ENCODE peak calls at places on chromosomes 2 and 18, in four cellular contexts. W is IMR-90, L is mesenchymal stem cell, T is neuronal stem cell. X is an unnamed sample.

GRCh38 chr18:45638544-45638943 is 23.3 kb downstream of the SLC14A2 start:
- DNase-seq in L (no peak), W (no peak), T (no peak), X (no peak)

GRCh38 chr2:23532311-23533013 is 147.5 kb downstream of the KLHL29 start:
- DNase-seq in W (no peak), T (no peak), L (peak; percentile 8), X (no peak)

GRCh38 chr2:120547662-120548061 is 188.0 kb upstream of the GLI2 start:
- DNase-seq in W (no peak), L (no peak), T (no peak), X (no peak)

GRCh38 chr2:195575021-195575420 is 82.0 kb upstream of the SLC39A10 start:
- DNase-seq in W (no peak), T (no peak), L (peak; percentile 12), X (no peak)

GRCh38 chr2:47007221-47007825 is 91.7 kb upstream of the MCFD2 start:
- DNase-seq in W (no peak), L (no peak), T (no peak), X (no peak)

GRCh38 chr2:3168230-3168891 is 209.3 kb downstream of the EIPR1 start:
- DNase-seq in L (peak; percentile 74), T (no peak), W (peak; percentile 63), X (peak; percentile 92)

GRCh38 chr18:11147371-11147860 is 2.0 kb downstream of the PIEZO2 start:
- DNase-seq in W (no peak), T (no peak), L (peak; percentile 33), X (peak; percentile 46)

GRCh38 chr18:78673516-78674321 is 305.9 kb upstream of the SALL3 start:
- DNase-seq in W (no peak), T (no peak), L (no peak), X (no peak)

GRCh38 chr2:184579226-184579625 is 19.1 kb upstream of the ZNF804A start:
- DNase-seq in T (no peak), L (no peak), W (no peak), X (no peak)

GRCh38 chr2:229586746-229587705 is 127.3 kb downstream of the DNER start:
- DNase-seq in W (peak; percentile 60), L (peak; percentile 60), T (peak; percentile 78), X (peak; percentile 91)

GRCh38 chr2:68730828-68731227 is 3.8 kb upstream of the ARHGAP25 start:
- DNase-seq in L (peak; percentile 89), T (no peak), W (peak; percentile 89), X (no peak)

GRCh38 chr18:35479911-35480586 is 17.7 kb downstream of the INO80C start:
- DNase-seq in W (no peak), T (no peak), L (no peak), X (no peak)

GRCh38 chr2:140457483-140457882 is 1673.3 kb downstream of the LRP1B start:
- DNase-seq in W (no peak), T (no peak), L (no peak), X (no peak)

GRCh38 chr2:119315241-119315925 is 51.3 kb downstream of the C2orf76 start:
- DNase-seq in W (no peak), T (no peak), L (no peak), X (no peak)

GRCh38 chr18:57811477-57812125 is 8.5 kb upstream of the ATP8B1 start:
- DNase-seq in T (no peak), L (peak; percentile 24), W (peak; percentile 60), X (no peak)

GRCh38 chr18:29853126-29853525 is 1189.4 kb downstream of the DSC3 start:
- DNase-seq in L (no peak), W (peak; percentile 3), T (no peak), X (no peak)

GRCh38 chr2:160387558-160388262 is 105.9 kb downstream of the RBMS1 start:
- DNase-seq in T (no peak), L (peak; percentile 69), W (peak; percentile 100), X (no peak)

GRCh38 chr2:70461414-70461813 is 92.2 kb downstream of the TGFA start:
- DNase-seq in T (no peak), L (no peak), W (no peak), X (peak; percentile 53)

GRCh38 chr2:95052301-95052700 is 26.8 kb downstream of the MAL start:
- DNase-seq in T (no peak), W (no peak), L (no peak), X (no peak)

GRCh38 chr2:40886660-40887059 is 434.8 kb upstream of the SLC8A1 start:
- DNase-seq in W (no peak), L (no peak), T (no peak), X (no peak)

GRCh38 chr2:60979231-60979630 is 38.3 kb upstream of the PEX13 start:
- DNase-seq in W (no peak), T (no peak), L (no peak), X (no peak)

GRCh38 chr2:219736196-219736595 is 108.8 kb downstream of the SLC4A3 start:
- DNase-seq in W (peak; percentile 81), T (peak; percentile 64), L (peak; percentile 76), X (peak; percentile 82)

GRCh38 chr2:121329786-121330185 is 44.8 kb upstream of the TFCP2L1 start:
- DNase-seq in W (no peak), T (no peak), L (no peak), X (no peak)

GRCh38 chr2:54950811-54951210 is 99.4 kb downstream of the RTN4 start:
- DNase-seq in L (no peak), T (no peak), W (no peak), X (no peak)

GRCh38 chr2:84629550-84629949 is 113.3 kb downstream of the DNAH6 start:
- DNase-seq in T (no peak), W (no peak), L (no peak), X (no peak)

GRCh38 chr2:85106489-85107180 is 26.6 kb upstream of the TCF7L1 start:
- DNase-seq in T (no peak), L (peak; percentile 48), W (peak; percentile 87), X (no peak)

GRCh38 chr2:132670104-132670960 is at the start of gene LYPD1:
- DNase-seq in L (peak; percentile 22), W (no peak), T (peak; percentile 20), X (peak; percentile 76)

GRCh38 chr2:170848587-170848986 is 31.9 kb downstream of the GAD1 start:
- DNase-seq in T (no peak), W (peak; percentile 40), L (peak; percentile 44), X (peak; percentile 29)

GRCh38 chr2:40451926-40452605 is at the start of gene SLC8A1:
- DNase-seq in W (peak; percentile 49), T (peak; percentile 51), L (peak; percentile 35), X (peak; percentile 46)

DNA sequence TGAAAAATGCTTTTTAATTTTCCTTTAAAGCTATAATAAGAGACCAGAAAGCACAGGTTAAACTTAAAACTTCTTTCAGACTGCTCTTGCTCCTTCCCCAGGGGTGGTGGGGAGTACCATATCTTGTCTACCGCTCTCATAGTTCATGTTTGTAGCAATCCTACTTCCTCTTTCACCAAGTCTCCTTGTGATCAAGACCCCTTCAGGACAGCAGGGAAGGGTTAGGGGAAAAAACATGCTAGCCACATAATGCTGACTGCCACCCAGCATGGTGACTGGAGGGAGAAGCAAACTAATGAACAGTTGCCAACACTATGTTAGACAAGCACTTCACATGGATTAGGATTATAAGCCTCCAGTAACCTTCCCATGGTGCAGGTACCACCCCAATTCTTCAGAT is 8.6 kb downstream of the MYO5B start:
- DNase-seq in L (no peak), W (no peak), T (no peak), X (no peak)
- H3K18ac ChIP-seq in L (no peak overlapping the region), W (no peak overlapping the region), T (no peak overlapping the region), X (no peak overlapping the region)

DNA sequence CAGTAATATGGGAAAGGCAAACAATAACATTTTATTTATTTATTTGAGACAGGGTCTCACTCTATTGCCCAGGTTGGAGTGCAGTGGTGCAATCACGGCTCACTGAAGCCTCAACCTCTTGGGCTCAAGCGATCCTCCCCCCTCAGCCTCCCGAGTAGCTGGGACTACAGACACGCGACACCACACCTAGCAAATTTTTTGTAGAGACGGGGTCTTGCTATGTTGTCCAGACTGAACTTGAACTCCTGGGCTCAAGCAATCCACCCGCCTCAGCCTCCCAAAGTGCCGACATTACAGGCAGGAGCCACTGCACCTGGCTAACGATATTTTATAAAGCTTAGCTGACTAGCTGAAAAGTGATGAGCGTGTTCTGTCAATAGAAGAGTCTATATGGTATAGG is 17.5 kb upstream of the PLEKHH2 start:
- DNase-seq in W (no peak), T (no peak), L (no peak), X (no peak)
- H3K18ac ChIP-seq in W (no peak overlapping the region), T (no peak overlapping the region), L (no peak overlapping the region), X (no peak overlapping the region)

GRCh38 chr2:191678437-191679110 is 638 bp downstream of the NABP1 start:
- DNase-seq in W (no peak), L (peak; percentile 56), T (no peak), X (peak; percentile 73)

GRCh38 chr2:191679818-191680600 is 2.1 kb downstream of the NABP1 start:
- DNase-seq in L (peak; percentile 86), T (no peak), W (peak; percentile 93), X (peak; percentile 73)

GRCh38 chr2:191682148-191682547 is 4.2 kb downstream of the NABP1 start:
- DNase-seq in W (peak; percentile 72), T (no peak), L (no peak), X (no peak)

GRCh38 chr2:191677646-191678436 is at the start of gene NABP1:
- DNase-seq in L (peak; percentile 97), W (peak; percentile 97), T (peak; percentile 93), X (peak; percentile 98)

DNA sequence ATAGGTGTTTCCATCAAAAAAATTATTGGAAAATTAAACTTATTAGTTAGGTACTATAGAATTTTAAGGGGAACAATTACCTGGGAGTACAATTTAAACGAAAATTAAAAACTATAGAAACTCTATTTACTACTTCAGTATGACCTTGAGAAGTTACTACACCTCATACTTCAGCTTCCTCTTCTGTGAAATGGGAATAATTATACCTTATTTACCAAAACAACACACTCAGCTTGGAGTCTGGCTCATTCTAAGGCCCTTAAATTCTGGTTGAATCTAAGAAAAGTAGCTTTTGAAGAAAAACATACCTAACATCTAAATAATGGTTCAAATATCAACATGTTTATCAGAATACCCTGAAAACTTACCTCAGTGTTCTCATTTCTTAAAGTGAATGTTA is 2.7 kb downstream of the NABP1 start:
- DNase-seq in L (no peak), W (no peak), T (no peak), X (no peak)
- H3K18ac ChIP-seq in L (no peak overlapping the region), W (peak overlapping the region; percentile 56), T (no peak overlapping the region), X (no peak overlapping the region)

DNA sequence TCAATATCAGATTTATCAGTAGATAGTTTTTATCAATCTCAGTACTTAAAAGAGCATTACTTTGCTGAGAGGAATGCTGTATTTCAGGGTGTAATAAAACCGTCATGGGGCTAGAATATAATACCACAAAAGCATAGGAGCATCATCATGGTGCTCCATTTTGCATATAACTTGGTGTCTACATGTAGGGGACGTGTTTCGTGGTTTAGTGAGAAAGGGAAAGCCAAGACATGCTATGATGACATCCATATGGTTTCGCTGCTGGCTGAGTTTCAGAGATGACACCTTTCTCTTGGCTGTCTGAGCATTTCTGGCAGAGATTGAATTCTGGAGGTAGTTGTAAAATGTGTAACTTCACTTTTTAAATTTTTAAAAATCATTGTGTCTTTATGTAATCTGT is 32.4 kb downstream of the WDR43 start:
- DNase-seq in L (no peak), W (peak; percentile 32), T (no peak), X (no peak)
- H3K18ac ChIP-seq in L (no peak overlapping the region), W (no peak overlapping the region), T (no peak overlapping the region), X (no peak overlapping the region)